ENCODE peak calls at places on chromosomes 6 and 20, in four cellular contexts. One of them, this sample, is unnamed.
A peak's percentile ranks its signal among the peaks of the same experiment; 100 is the strongest.

GRCh38 chr6:38450717-38451116 is 189.0 kb downstream of the BTBD9 start:
- DNase-seq in cardiac fibroblast: no peak
- DNase-seq in HFF-Myc: no peak
- DNase-seq in fibroblast of lung: no peak
- DNase-seq in this sample: no peak

GRCh38 chr6:137873273-137873762 is 6.3 kb downstream of the TNFAIP3 start:
- DNase-seq in HFF-Myc: peak; percentile 50
- DNase-seq in cardiac fibroblast: peak; percentile 97
- DNase-seq in fibroblast of lung: peak; percentile 96
- DNase-seq in this sample: peak; percentile 99

GRCh38 chr6:136647363-136647763 is 97.1 kb upstream of the MAP7 start:
- DNase-seq in fibroblast of lung: peak; percentile 90
- DNase-seq in cardiac fibroblast: peak; percentile 92
- DNase-seq in HFF-Myc: peak; percentile 46
- DNase-seq in this sample: peak; percentile 94

GRCh38 chr6:15322781-15323536 is 77.1 kb downstream of the JARID2 start:
- DNase-seq in cardiac fibroblast: no peak
- DNase-seq in HFF-Myc: no peak
- DNase-seq in fibroblast of lung: peak; percentile 68
- DNase-seq in this sample: no peak

GRCh38 chr6:138972226-138972665 is 15.8 kb downstream of the REPS1 start:
- DNase-seq in fibroblast of lung: peak; percentile 37
- DNase-seq in cardiac fibroblast: no peak
- DNase-seq in HFF-Myc: no peak
- DNase-seq in this sample: peak; percentile 33

GRCh38 chr20:10079964-10080363 is 45.2 kb downstream of the ANKEF1 start:
- DNase-seq in HFF-Myc: no peak
- DNase-seq in cardiac fibroblast: peak; percentile 90
- DNase-seq in fibroblast of lung: peak; percentile 91
- DNase-seq in this sample: peak; percentile 93

GRCh38 chr6:7136859-7137334 is 29.1 kb downstream of the RREB1 start:
- DNase-seq in HFF-Myc: no peak
- DNase-seq in fibroblast of lung: no peak
- DNase-seq in cardiac fibroblast: no peak
- DNase-seq in this sample: no peak

GRCh38 chr20:46709459-46710148 is at the start of gene SLC2A10:
- DNase-seq in HFF-Myc: no peak
- DNase-seq in cardiac fibroblast: peak; percentile 70
- DNase-seq in fibroblast of lung: peak; percentile 58
- DNase-seq in this sample: peak; percentile 56

GRCh38 chr6:38179794-38180430 is 360.4 kb downstream of the ZFAND3 start:
- DNase-seq in cardiac fibroblast: no peak
- DNase-seq in fibroblast of lung: no peak
- DNase-seq in HFF-Myc: no peak
- DNase-seq in this sample: no peak

GRCh38 chr6:15501806-15502450 is 160.9 kb downstream of the DTNBP1 start:
- DNase-seq in HFF-Myc: no peak
- DNase-seq in cardiac fibroblast: peak; percentile 94
- DNase-seq in fibroblast of lung: peak; percentile 86
- DNase-seq in this sample: peak; percentile 93

GRCh38 chr6:121932071-121933009 is 467.1 kb upstream of the HSF2 start:
- DNase-seq in HFF-Myc: peak; percentile 98
- DNase-seq in cardiac fibroblast: peak; percentile 84
- DNase-seq in fibroblast of lung: peak; percentile 76
- DNase-seq in this sample: peak; percentile 68

GRCh38 chr20:34525709-34526416 is 9.6 kb downstream of the DYNLRB1 start:
- DNase-seq in fibroblast of lung: peak; percentile 98
- DNase-seq in HFF-Myc: peak; percentile 97
- DNase-seq in cardiac fibroblast: peak; percentile 97
- DNase-seq in this sample: peak; percentile 99

GRCh38 chr20:20370087-20370575 is 2.2 kb downstream of the INSM1 start:
- DNase-seq in fibroblast of lung: no peak
- DNase-seq in cardiac fibroblast: no peak
- DNase-seq in HFF-Myc: no peak
- DNase-seq in this sample: no peak

GRCh38 chr6:162854228-162854627 is 126.5 kb downstream of the PACRG start:
- DNase-seq in fibroblast of lung: no peak
- DNase-seq in cardiac fibroblast: no peak
- DNase-seq in HFF-Myc: no peak
- DNase-seq in this sample: no peak

GRCh38 chr6:14671261-14671681 is 553.7 kb downstream of the CD83 start:
- DNase-seq in HFF-Myc: no peak
- DNase-seq in fibroblast of lung: peak; percentile 81
- DNase-seq in cardiac fibroblast: peak; percentile 91
- DNase-seq in this sample: peak; percentile 97

GRCh38 chr20:51488331-51488730 is 54.2 kb downstream of the NFATC2 start:
- DNase-seq in fibroblast of lung: peak; percentile 21
- DNase-seq in HFF-Myc: no peak
- DNase-seq in cardiac fibroblast: no peak
- DNase-seq in this sample: peak; percentile 24

GRCh38 chr20:40283689-40284088 is 405.3 kb downstream of the MAFB start:
- DNase-seq in HFF-Myc: no peak
- DNase-seq in cardiac fibroblast: no peak
- DNase-seq in fibroblast of lung: no peak
- DNase-seq in this sample: no peak

GRCh38 chr20:59820204-59821041 is 113.0 kb downstream of the SYCP2 start:
- DNase-seq in fibroblast of lung: no peak
- DNase-seq in HFF-Myc: no peak
- DNase-seq in cardiac fibroblast: no peak
- DNase-seq in this sample: no peak

GRCh38 chr6:97316982-97317381 is 34.0 kb upstream of the MMS22L start:
- DNase-seq in fibroblast of lung: no peak
- DNase-seq in cardiac fibroblast: no peak
- DNase-seq in HFF-Myc: no peak
- DNase-seq in this sample: no peak

GRCh38 chr6:162942860-162943259 is 215.1 kb downstream of the PACRG start:
- DNase-seq in fibroblast of lung: peak; percentile 86
- DNase-seq in cardiac fibroblast: peak; percentile 71
- DNase-seq in HFF-Myc: peak; percentile 25
- DNase-seq in this sample: peak; percentile 70

GRCh38 chr20:48773837-48774418 is 53.9 kb downstream of the PREX1 start:
- DNase-seq in HFF-Myc: no peak
- DNase-seq in cardiac fibroblast: no peak
- DNase-seq in fibroblast of lung: no peak
- DNase-seq in this sample: no peak

GRCh38 chr6:136923116-136923953 is 1.2 kb downstream of the SLC35D3 start:
- DNase-seq in HFF-Myc: no peak
- DNase-seq in cardiac fibroblast: no peak
- DNase-seq in fibroblast of lung: no peak
- DNase-seq in this sample: no peak

GRCh38 chr20:59772373-59772705 is 161.1 kb downstream of the SYCP2 start:
- DNase-seq in cardiac fibroblast: no peak
- DNase-seq in fibroblast of lung: no peak
- DNase-seq in HFF-Myc: no peak
- DNase-seq in this sample: no peak

GRCh38 chr6:116779569-116780164 is 14.1 kb upstream of the FAM162B start:
- DNase-seq in HFF-Myc: peak; percentile 11
- DNase-seq in cardiac fibroblast: peak; percentile 57
- DNase-seq in fibroblast of lung: peak; percentile 67
- DNase-seq in this sample: peak; percentile 61

GRCh38 chr20:57140416-57140965 is 126.0 kb downstream of the BMP7 start:
- DNase-seq in HFF-Myc: no peak
- DNase-seq in cardiac fibroblast: no peak
- DNase-seq in fibroblast of lung: no peak
- DNase-seq in this sample: no peak

GRCh38 chr20:16158090-16158975 is 414.9 kb downstream of the KIF16B start:
- DNase-seq in HFF-Myc: no peak
- DNase-seq in cardiac fibroblast: no peak
- DNase-seq in fibroblast of lung: no peak
- DNase-seq in this sample: no peak

GRCh38 chr6:26045046-26045938 is 41.9 kb upstream of the HFE start:
- DNase-seq in cardiac fibroblast: peak; percentile 95
- DNase-seq in HFF-Myc: peak; percentile 97
- DNase-seq in fibroblast of lung: peak; percentile 96
- DNase-seq in this sample: peak; percentile 95

GRCh38 chr6:26041946-26042345 is 45.3 kb upstream of the HFE start:
- DNase-seq in fibroblast of lung: no peak
- DNase-seq in cardiac fibroblast: no peak
- DNase-seq in HFF-Myc: no peak
- DNase-seq in this sample: no peak

GRCh38 chr6:26045939-26046368 is 41.3 kb upstream of the HFE start:
- DNase-seq in HFF-Myc: no peak
- DNase-seq in cardiac fibroblast: no peak
- DNase-seq in fibroblast of lung: no peak
- DNase-seq in this sample: no peak

GRCh38 chr6:26044140-26045045 is 42.8 kb upstream of the HFE start:
- DNase-seq in HFF-Myc: no peak
- DNase-seq in fibroblast of lung: peak; percentile 58
- DNase-seq in cardiac fibroblast: peak; percentile 19
- DNase-seq in this sample: no peak

DNA sequence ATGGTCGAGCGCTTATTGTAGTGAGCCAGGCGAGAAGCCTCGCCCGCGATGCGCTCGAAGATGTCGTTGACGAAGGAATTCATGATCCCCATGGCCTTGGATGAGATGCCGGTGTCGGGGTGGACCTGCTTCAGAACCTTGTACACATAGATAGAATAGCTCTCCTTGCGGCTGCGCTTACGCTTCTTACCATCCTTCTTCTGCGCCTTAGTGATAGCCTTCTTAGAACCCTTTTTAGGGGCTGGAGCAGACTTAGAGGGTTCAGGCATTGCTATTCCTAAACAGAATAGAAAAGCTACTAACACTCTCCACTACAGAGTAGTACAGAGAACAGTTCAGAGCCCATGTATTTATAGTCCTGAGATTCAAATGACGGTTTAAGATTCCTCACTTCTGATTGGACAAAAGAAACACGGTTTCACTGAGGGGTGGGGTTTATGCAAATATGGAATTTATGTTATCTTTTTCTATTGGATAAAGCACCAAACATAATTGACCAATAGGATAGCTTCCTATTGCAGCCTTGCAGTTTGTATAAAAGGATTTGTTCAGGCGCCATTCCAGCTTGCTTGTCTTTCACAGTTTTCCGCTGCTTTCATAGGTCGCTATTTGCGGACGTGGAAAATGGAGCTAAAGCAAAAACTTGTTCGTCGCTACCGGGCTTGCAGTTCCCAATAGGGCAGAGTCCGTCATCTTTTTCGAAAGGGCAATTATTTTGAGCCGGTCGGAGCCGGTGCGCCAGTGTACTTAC is 43.7 kb upstream of the HFE start:
- DNase-seq in cardiac fibroblast: peak; percentile 99
- DNase-seq in fibroblast of lung: peak; percentile 99
- DNase-seq in HFF-Myc: peak; percentile 98
- DNase-seq in this sample: peak; percentile 99
- H3K4me3 ChIP-seq in cardiac fibroblast: peak overlapping the region; percentile 38
- H3K4me3 ChIP-seq in fibroblast of lung: peak overlapping the region; percentile 89
- H3K4me3 ChIP-seq in HFF-Myc: peak overlapping the region; percentile 51
- H3K4me3 ChIP-seq in this sample: peak overlapping the region; percentile 53

GRCh38 chr6:159056432-159056831 is 11.6 kb upstream of the TAGAP start:
- DNase-seq in HFF-Myc: no peak
- DNase-seq in fibroblast of lung: no peak
- DNase-seq in cardiac fibroblast: no peak
- DNase-seq in this sample: no peak

GRCh38 chr6:159059099-159059498 is 14.3 kb upstream of the TAGAP start:
- DNase-seq in fibroblast of lung: no peak
- DNase-seq in HFF-Myc: no peak
- DNase-seq in cardiac fibroblast: no peak
- DNase-seq in this sample: no peak

GRCh38 chr6:159056003-159056402 is 11.2 kb upstream of the TAGAP start:
- DNase-seq in fibroblast of lung: no peak
- DNase-seq in cardiac fibroblast: no peak
- DNase-seq in HFF-Myc: no peak
- DNase-seq in this sample: no peak

GRCh38 chr6:159053781-159054398 is 9.1 kb upstream of the TAGAP start:
- DNase-seq in HFF-Myc: no peak
- DNase-seq in cardiac fibroblast: no peak
- DNase-seq in fibroblast of lung: no peak
- DNase-seq in this sample: no peak

GRCh38 chr6:159056941-159057340 is 12.2 kb upstream of the TAGAP start:
- DNase-seq in HFF-Myc: no peak
- DNase-seq in fibroblast of lung: no peak
- DNase-seq in cardiac fibroblast: no peak
- DNase-seq in this sample: no peak
- H3K4me3 ChIP-seq in HFF-Myc: no peak overlapping the region
- H3K4me3 ChIP-seq in fibroblast of lung: no peak overlapping the region
- H3K4me3 ChIP-seq in cardiac fibroblast: no peak overlapping the region
- H3K4me3 ChIP-seq in this sample: no peak overlapping the region

DNA sequence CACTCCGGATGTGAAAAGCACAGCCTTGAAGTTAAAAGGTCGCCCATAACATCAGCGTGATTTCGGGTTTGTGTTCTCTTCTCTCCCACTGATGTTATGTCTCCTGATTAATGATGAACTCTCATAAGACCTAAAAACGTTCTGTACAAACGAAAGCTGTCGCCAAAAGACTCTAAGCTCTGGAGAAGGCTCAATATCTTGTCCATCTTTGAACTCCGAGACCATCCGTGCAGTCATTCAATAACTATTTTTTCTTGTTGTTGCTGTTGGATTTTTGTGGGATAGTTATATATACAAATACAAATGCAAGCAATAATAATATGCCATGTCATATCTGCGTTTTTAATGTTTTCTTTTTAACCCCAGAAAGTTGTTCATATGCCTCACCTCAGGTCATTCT is 291.8 kb upstream of the MARCKS start:
- DNase-seq in fibroblast of lung: peak; percentile 46
- DNase-seq in cardiac fibroblast: no peak
- DNase-seq in HFF-Myc: no peak
- DNase-seq in this sample: no peak
- H3K4me3 ChIP-seq in fibroblast of lung: peak overlapping the region; percentile 19
- H3K4me3 ChIP-seq in cardiac fibroblast: no peak overlapping the region
- H3K4me3 ChIP-seq in HFF-Myc: peak overlapping the region; percentile 25
- H3K4me3 ChIP-seq in this sample: peak overlapping the region; percentile 36

GRCh38 chr6:151143806-151144205 is 96.0 kb upstream of the AKAP12 start:
- DNase-seq in cardiac fibroblast: no peak
- DNase-seq in HFF-Myc: no peak
- DNase-seq in fibroblast of lung: no peak
- DNase-seq in this sample: no peak
- H3K4me3 ChIP-seq in cardiac fibroblast: no peak overlapping the region
- H3K4me3 ChIP-seq in HFF-Myc: no peak overlapping the region
- H3K4me3 ChIP-seq in fibroblast of lung: no peak overlapping the region
- H3K4me3 ChIP-seq in this sample: no peak overlapping the region

DNA sequence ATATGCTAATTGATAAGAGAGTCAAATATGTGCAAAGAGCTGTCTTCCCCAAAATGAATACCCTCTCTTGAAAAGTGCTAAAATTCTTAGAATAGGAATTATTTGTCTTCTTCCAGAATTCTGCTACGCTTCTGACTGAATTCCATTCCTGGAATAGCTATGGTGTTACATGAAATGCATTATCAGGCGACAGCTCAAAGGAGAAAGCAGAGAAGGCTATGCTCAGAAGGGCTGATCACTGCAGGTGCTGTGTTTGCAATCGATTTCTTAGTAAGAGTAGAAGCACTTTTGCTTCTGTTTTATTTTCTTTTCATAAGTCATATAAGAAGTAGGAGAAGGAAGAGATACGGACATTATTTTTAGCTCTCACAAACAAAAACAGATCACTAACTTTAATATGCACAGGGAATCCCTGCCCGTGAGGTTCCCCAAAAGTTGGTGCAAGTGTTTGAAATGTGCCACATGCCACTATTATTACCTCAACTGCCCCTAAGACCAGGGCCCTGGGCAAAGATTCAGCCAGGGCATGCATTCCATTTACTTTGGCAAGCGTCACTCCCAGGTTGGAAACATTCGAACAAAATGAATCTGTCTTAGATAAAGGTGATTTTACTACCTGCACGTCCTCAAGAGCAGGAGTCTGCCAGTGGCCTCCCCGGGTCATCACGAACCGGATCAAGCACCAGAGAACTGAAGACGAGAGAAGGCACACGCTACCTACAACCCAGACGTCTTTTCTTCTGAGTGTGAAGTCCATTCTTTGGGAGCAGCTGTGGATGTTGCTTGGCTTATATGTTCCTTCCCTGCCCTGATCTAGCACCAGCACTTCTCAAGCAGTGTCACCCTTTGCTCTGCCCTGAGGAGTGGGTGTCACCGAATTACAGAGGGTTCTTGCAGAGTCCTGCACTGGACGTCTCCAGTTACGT is 7.2 kb downstream of the MYLK4 start:
- DNase-seq in cardiac fibroblast: no peak
- DNase-seq in HFF-Myc: no peak
- DNase-seq in fibroblast of lung: no peak
- DNase-seq in this sample: no peak
- H3K4me3 ChIP-seq in cardiac fibroblast: no peak overlapping the region
- H3K4me3 ChIP-seq in HFF-Myc: no peak overlapping the region
- H3K4me3 ChIP-seq in fibroblast of lung: no peak overlapping the region
- H3K4me3 ChIP-seq in this sample: no peak overlapping the region

This sample was measured in fibroblast of pulmonary artery.